ENCODE peak calls at places on chromosome 17, in four cellular contexts. I is heart right ventricle, Y is IMR-90, N is H9. Q is an unnamed sample.

GRCh38 chr17:65888649-65889048 is 303.3 kb downstream of the CEP112 start:
- DNase-seq in I (no peak), Y (peak; percentile 66), N (no peak), Q (no peak)

GRCh38 chr17:75487351-75488070 is 27.8 kb downstream of the CASKIN2 start:
- DNase-seq in Y (no peak), I (no peak), N (no peak), Q (no peak)

GRCh38 chr17:81955058-81955681 is 5.8 kb downstream of the NOTUM start:
- DNase-seq in I (no peak), Y (no peak), N (no peak), Q (no peak)

GRCh38 chr17:82940226-82941020 is 100.6 kb upstream of the ZNF750 start:
- DNase-seq in I (no peak), N (no peak), Y (no peak), Q (no peak)

GRCh38 chr17:82775033-82775823 is 23.4 kb downstream of the TBCD start:
- DNase-seq in I (peak; percentile 37), Y (no peak), N (peak; percentile 91), Q (peak; percentile 42)

GRCh38 chr17:35778641-35779196 is 16.7 kb downstream of the MMP28 start:
- DNase-seq in Y (no peak), N (no peak), I (no peak), Q (no peak)

GRCh38 chr17:38674013-38674748 is 576 bp downstream of the EPOP start:
- DNase-seq in Y (no peak), I (no peak), N (no peak), Q (no peak)

GRCh38 chr17:44758414-44759095 is at the start of gene ADAM11:
- DNase-seq in N (peak; percentile 66), Y (no peak), I (no peak), Q (no peak)

GRCh38 chr17:1754430-1755112 is 7.3 kb upstream of the SERPINF1 start:
- DNase-seq in Y (no peak), N (no peak), I (no peak), Q (no peak)

GRCh38 chr17:57290955-57291354 is 34.6 kb downstream of the MSI2 start:
- DNase-seq in N (no peak), Y (no peak), I (no peak), Q (no peak)

GRCh38 chr17:57293077-57293476 is 36.8 kb downstream of the MSI2 start:
- DNase-seq in Y (no peak), N (no peak), I (no peak), Q (peak; percentile 59)

GRCh38 chr17:57294075-57294474 is 37.8 kb downstream of the MSI2 start:
- DNase-seq in Y (no peak), I (no peak), N (no peak), Q (no peak)

GRCh38 chr17:57289613-57290012 is 33.3 kb downstream of the MSI2 start:
- DNase-seq in N (no peak), Y (no peak), I (no peak), Q (no peak)

DNA sequence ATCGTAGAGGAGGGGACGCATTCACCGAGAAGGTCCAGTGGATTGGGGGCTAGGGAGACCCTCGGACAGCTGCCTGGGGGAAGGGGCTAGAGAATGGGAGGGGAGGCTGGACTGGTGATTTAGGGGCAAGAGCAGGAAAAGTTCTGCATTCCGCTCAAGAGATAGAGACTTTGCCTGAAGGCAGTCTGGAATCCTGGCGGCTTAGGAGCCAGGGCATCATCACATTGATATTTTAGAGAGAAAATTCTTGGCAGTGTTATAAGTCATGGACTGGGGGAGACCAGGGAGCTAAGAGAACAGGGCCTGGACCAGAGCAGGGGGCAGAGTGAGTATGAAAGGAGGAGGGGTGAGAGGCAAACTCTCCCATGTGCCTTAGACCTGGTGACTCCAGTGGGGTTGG is 35.8 kb downstream of the MSI2 start:
- DNase-seq in N (no peak), Y (no peak), I (no peak), Q (no peak)
- H3K4me1 ChIP-seq in N (peaks cover 13% of the 10 kb centered on the region), Y (peaks cover 20% of the 10 kb centered on the region), I (peaks cover 70% of the 10 kb centered on the region), Q (peaks cover 38% of the 10 kb centered on the region)

DNA sequence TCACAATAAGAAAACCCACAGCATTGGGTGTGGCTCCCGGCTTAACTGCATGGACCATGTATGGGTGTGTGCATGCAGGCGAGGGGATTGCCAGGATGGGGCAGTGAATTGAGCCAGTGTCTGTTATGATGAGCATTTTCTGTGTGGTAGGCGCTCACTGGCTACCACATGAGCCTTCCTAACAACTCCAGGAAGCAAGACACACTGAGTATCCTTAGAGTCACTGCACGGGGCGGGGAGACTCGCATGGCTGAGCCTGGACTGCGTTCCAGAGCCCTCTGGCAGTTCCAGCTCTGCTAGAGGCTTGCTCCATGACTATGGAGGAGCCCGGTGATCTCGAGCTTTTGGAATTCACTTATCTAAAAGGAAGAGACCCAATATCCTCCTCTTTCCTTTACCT is 225.9 kb downstream of the CCDC182 start:
- DNase-seq in Y (peak; percentile 58), I (no peak), N (no peak), Q (no peak)
- H3K4me1 ChIP-seq in Y (peaks cover 24% of the 10 kb centered on the region), I (peaks cover 47% of the 10 kb centered on the region), N (no peaks in the 10 kb centered on the region), Q (peaks cover 40% of the 10 kb centered on the region)

DNA sequence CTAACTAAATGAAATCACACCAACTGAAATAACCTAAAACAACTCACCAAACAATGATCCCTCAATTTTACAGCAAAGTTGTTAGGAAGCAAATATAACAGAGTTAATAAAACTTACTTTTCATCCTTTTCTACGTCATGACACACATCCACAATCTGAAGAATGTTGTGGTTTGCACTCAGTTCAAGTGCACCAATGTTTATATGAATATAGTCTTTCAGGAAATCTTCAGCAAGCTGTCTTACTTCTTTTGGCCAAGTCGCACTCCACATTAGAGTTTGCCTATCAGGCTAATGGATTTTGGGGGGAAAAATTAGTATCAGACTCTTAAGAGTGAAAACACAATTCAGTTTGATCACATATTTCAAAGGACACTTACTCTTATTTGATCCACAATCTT is 3.3 kb downstream of the DDX5 start:
- DNase-seq in Y (peak; percentile 68), N (no peak), I (no peak), Q (no peak)
- H3K4me1 ChIP-seq in Y (peaks cover 2% of the 10 kb centered on the region), N (no peaks in the 10 kb centered on the region), I (peaks cover 67% of the 10 kb centered on the region), Q (peaks cover 33% of the 10 kb centered on the region)

DNA sequence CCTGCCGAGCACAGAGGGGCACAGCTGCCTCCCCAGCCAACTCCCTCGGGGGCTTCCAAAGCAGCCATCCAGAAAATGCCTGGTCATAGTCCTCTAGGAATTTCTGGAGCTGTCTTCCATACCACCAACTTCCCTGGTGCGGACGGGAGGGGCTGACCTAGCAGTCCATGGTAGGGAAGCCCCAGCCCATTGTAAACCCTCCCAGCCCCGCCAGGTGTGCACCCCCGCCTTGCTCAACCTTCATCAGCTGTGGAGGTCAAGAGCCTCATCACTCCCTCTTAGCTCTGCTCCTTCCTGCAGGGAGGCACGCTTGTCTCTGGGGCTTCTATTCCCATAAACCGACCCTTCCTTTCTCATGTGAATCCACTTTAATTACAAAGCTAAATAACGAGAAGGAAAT is 181.3 kb downstream of the ENGASE start:
- DNase-seq in Y (no peak), N (no peak), I (no peak), Q (no peak)
- H3K4me1 ChIP-seq in Y (no peaks in the 10 kb centered on the region), N (no peaks in the 10 kb centered on the region), I (no peaks in the 10 kb centered on the region), Q (no peaks in the 10 kb centered on the region)

GRCh38 chr17:17524091-17524490 is 27.9 kb upstream of the RASD1 start:
- DNase-seq in I (no peak), Y (no peak), N (no peak), Q (no peak)

GRCh38 chr17:17526369-17526768 is 30.2 kb upstream of the RASD1 start:
- DNase-seq in Y (no peak), I (peak; percentile 58), N (no peak), Q (no peak)

GRCh38 chr17:17525331-17525730 is 29.1 kb upstream of the RASD1 start:
- DNase-seq in N (no peak), I (no peak), Y (no peak), Q (no peak)

GRCh38 chr17:17527534-17527933 is 31.3 kb upstream of the RASD1 start:
- DNase-seq in N (no peak), I (no peak), Y (no peak), Q (no peak)

GRCh38 chr17:17525956-17526355 is 29.8 kb upstream of the RASD1 start:
- DNase-seq in N (no peak), I (no peak), Y (no peak), Q (no peak)
- H3K4me1 ChIP-seq in N (peaks cover 3% of the 10 kb centered on the region), I (peaks cover 41% of the 10 kb centered on the region), Y (no peaks in the 10 kb centered on the region), Q (peaks cover 2% of the 10 kb centered on the region)

GRCh38 chr17:77840156-77840555 is 118.3 kb upstream of the TNRC6C start:
- DNase-seq in I (peak; percentile 53), N (no peak), Y (peak; percentile 39), Q (no peak)
- H3K4me1 ChIP-seq in I (peaks cover 39% of the 10 kb centered on the region), N (no peaks in the 10 kb centered on the region), Y (peaks cover 7% of the 10 kb centered on the region), Q (peaks cover 18% of the 10 kb centered on the region)

Q was measured in SJSA1.